ENCODE peak calls at places on chromosomes 2 and 18, in eight cellular contexts. F is neural progenitor cell; S is K562; H is hepatocyte; J is GM23248; Y is bronchial epithelial cell; D is CD8-positive, alpha-beta T cell; W is fibroblast of lung. Q is an unnamed sample. For H3K27me3, the result is how much of the 10 kb centered on the place peaks cover.

GRCh38 chr18:79855147-79855910 is 57.6 kb downstream of the KCNG2 start:
- DNase-seq in F (no peak), S (no peak), H (no peak), J (no peak), Y (no peak), D (no peak), W (no peak), Q (peak)

GRCh38 chr2:217360781-217361485 is 501.1 kb upstream of the TNP1 start:
- DNase-seq in F (no peak), S (no peak), H (peak), J (peak), Y (no peak), D (no peak), W (peak), Q (peak)

GRCh38 chr2:28394331-28394877 is 1.7 kb downstream of the FOSL2 start:
- DNase-seq in F (no peak), S (no peak), H (peak), J (peak), Y (peak), D (no peak), W (peak), Q (peak)

GRCh38 chr18:34386803-34387202 is 162.1 kb upstream of the NOL4 start:
- DNase-seq in F (no peak), S (no peak), H (no peak), J (no peak), Y (no peak), D (no peak), W (no peak), Q (no peak)

GRCh38 chr18:78891185-78891762 is 88.3 kb upstream of the SALL3 start:
- DNase-seq in F (no peak), S (no peak), H (no peak), J (no peak), Y (no peak), D (no peak), W (no peak), Q (no peak)

GRCh38 chr2:65300772-65301711 is 73.4 kb downstream of the ACTR2 start:
- DNase-seq in F (peak), S (no peak), H (peak), J (peak), Y (peak), D (peak), W (peak), Q (peak)

GRCh38 chr18:76458522-76459311 is 36.3 kb downstream of the ZNF516 start:
- DNase-seq in F (no peak), S (no peak), H (no peak), J (no peak), Y (no peak), D (no peak), W (no peak), Q (no peak)

GRCh38 chr2:85413592-85414421 is 3.6 kb upstream of the CAPG start:
- DNase-seq in F (peak), S (peak), H (peak), J (peak), Y (peak), D (peak), W (peak), Q (peak)

GRCh38 chr2:11560806-11561205 is 27.0 kb downstream of the GREB1 start:
- DNase-seq in F (no peak), S (no peak), H (no peak), J (no peak), Y (no peak), D (no peak), W (no peak), Q (no peak)

GRCh38 chr18:9965711-9966624 is 52.2 kb downstream of the VAPA start:
- DNase-seq in F (no peak), S (no peak), H (no peak), J (no peak), Y (peak), D (no peak), W (peak), Q (no peak)

GRCh38 chr2:80007722-80008503 is 296.6 kb downstream of the LRRTM1 start:
- DNase-seq in F (peak), S (no peak), H (no peak), J (no peak), Y (no peak), D (no peak), W (no peak), Q (no peak)

GRCh38 chr18:48486762-48487161 is 52.1 kb upstream of the CTIF start:
- DNase-seq in F (no peak), S (no peak), H (peak), J (peak), Y (no peak), D (no peak), W (peak), Q (no peak)

GRCh38 chr2:20501974-20502373 is 55.1 kb downstream of the RHOB start:
- DNase-seq in F (no peak), S (no peak), H (peak), J (peak), Y (peak), D (no peak), W (peak), Q (peak)

GRCh38 chr2:88707003-88707402 is 15.5 kb downstream of the RPIA start:
- DNase-seq in F (no peak), S (no peak), H (no peak), J (no peak), Y (no peak), D (no peak), W (no peak), Q (no peak)

GRCh38 chr2:85862426-85862825 is 26.4 kb downstream of the ST3GAL5 start:
- DNase-seq in F (no peak), S (no peak), H (no peak), J (no peak), Y (no peak), D (peak), W (peak), Q (peak)

GRCh38 chr2:24985406-24985805 is 13.7 kb upstream of the DNAJC27 start:
- DNase-seq in F (no peak), S (no peak), H (no peak), J (no peak), Y (no peak), D (no peak), W (no peak), Q (no peak)

GRCh38 chr18:62323483-62324354 is 1.4 kb upstream of the TNFRSF11A start:
- DNase-seq in F (no peak), S (no peak), H (no peak), J (no peak), Y (no peak), D (no peak), W (no peak), Q (no peak)
- H3K27me3 ChIP-seq in F (half or more), S (under half), H (half or more), J (half or more), Y (under half), D (under half), W (under half), Q (under half)

GRCh38 chr2:204655101-204655500 is 109.8 kb downstream of the PARD3B start:
- DNase-seq in F (no peak), S (no peak), H (no peak), J (peak), Y (peak), D (no peak), W (peak), Q (no peak)
- H3K27me3 ChIP-seq in F (under half), S (under half), H (under half), J (under half), Y (under half), D (under half), W (under half), Q (under half)

GRCh38 chr2:222241471-222241870 is 57.3 kb downstream of the PAX3 start:
- DNase-seq in F (no peak), S (no peak), H (no peak), J (no peak), Y (no peak), D (no peak), W (no peak), Q (no peak)
- H3K27me3 ChIP-seq in F (half or more), S (under half), H (half or more), J (under half), Y (under half), D (under half), W (under half), Q (under half)

GRCh38 chr2:109216332-109216731 is 87.3 kb downstream of the SH3RF3 start:
- DNase-seq in F (no peak), S (no peak), H (no peak), J (no peak), Y (no peak), D (no peak), W (no peak), Q (no peak)
- H3K27me3 ChIP-seq in F (under half), S (under half), H (under half), J (under half), Y (under half), D (under half), W (under half), Q (under half)

DNA sequence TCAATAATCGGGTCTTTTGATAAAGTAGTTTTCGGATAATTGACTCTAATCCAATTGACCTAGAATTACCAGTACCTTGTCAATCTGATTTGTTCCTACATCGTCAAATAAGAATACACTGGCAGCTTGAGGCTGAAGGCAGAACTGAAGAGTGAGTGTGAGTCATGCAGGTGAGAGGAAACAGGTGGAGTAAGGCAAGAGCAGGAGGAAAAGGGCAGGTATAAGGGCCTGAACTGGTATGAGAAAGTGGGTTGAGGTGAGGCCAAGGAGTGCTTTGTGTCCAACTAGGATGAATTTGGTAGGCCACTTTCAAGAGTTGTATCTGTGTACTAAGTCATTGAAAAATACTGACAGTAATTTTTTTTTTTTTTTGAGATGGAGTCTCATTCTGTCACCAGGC is 186.0 kb downstream of the ZNF385B start:
- DNase-seq in F (no peak), S (no peak), H (no peak), J (no peak), Y (peak), D (no peak), W (no peak), Q (no peak)
- H3K27me3 ChIP-seq in F (under half), S (under half), H (under half), J (under half), Y (under half), D (under half), W (under half), Q (under half)

GRCh38 chr2:222294996-222295367 is 3.8 kb downstream of the PAX3 start:
- DNase-seq in F (peak), S (no peak), H (no peak), J (no peak), Y (no peak), D (no peak), W (no peak), Q (no peak)

GRCh38 chr2:222296311-222296736 is 2.5 kb downstream of the PAX3 start:
- DNase-seq in F (no peak), S (no peak), H (no peak), J (no peak), Y (no peak), D (no peak), W (peak), Q (no peak)

GRCh38 chr2:222293660-222294630 is 4.9 kb downstream of the PAX3 start:
- DNase-seq in F (peak), S (no peak), H (no peak), J (no peak), Y (no peak), D (no peak), W (no peak), Q (no peak)

GRCh38 chr2:222296911-222297599 is 1.7 kb downstream of the PAX3 start:
- DNase-seq in F (peak), S (no peak), H (no peak), J (no peak), Y (no peak), D (no peak), W (peak), Q (peak)

DNA sequence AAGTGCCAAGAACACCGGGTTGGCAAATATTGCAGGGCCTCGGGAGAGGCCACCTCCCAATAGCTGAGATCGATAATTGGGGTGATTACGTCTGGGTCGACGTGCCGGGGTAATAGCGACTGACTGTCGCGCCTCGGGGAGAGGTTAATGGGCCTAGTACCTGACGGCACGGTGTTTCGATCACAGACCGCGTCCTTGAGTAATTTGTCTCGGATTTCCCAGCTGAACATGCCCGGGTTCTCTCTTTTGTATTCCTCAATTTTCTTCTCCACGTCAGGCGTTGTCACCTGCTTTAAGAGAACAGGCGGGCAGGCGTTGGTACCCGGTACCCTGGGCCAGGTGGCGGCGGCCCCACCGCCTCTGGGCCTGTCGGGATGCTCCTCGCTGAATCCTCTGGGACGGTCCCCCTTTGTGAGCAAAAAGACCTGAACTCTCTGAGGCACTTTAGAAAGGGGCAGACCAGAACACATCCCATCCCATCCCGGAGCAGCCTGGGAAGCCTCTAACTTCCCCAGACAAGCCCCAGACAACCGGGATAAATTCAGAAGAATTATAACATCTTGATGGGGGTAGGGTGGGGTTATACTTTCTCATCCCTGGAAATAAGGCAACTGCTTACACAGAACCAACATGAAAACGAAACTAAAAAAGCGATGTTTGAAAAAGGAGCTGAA is 3.3 kb downstream of the PAX3 start:
- DNase-seq in F (peak), S (no peak), H (no peak), J (no peak), Y (no peak), D (no peak), W (peak), Q (no peak)
- H3K27me3 ChIP-seq in F (half or more), S (under half), H (half or more), J (half or more), Y (half or more), D (under half), W (half or more), Q (under half)

GRCh38 chr2:231039821-231040364 is 2.6 kb downstream of the C2orf72 start:
- DNase-seq in F (no peak), S (no peak), H (no peak), J (no peak), Y (no peak), D (no peak), W (no peak), Q (no peak)
- H3K27me3 ChIP-seq in F (half or more), S (under half), H (under half), J (under half), Y (under half), D (under half), W (under half), Q (under half)